ENCODE peak calls at places on chromosomes 11 and 22, in eight cellular contexts. X is NCI-H2227 treated with DMSO at 0.1 percent for 48 hours, N is neuronal stem cell, V is MCF 10A, S is T-cell, K is amygdala, B is stromal cell of bone marrow, Q is Right ventricle myocardium inferior. M is an unnamed sample.

GRCh38 chr11:130389315-130389935 is 39.0 kb downstream of the ADAMTS8 start:
- DNase-seq in V (no peak), Q (no peak), S (peak; percentile 35), B (no peak), K (no peak), N (no peak), X (no peak), M (no peak)

GRCh38 chr22:30695351-30695762 is 683 bp downstream of the OSBP2 start:
- DNase-seq in B (no peak), N (no peak), Q (no peak), V (no peak), K (no peak), X (no peak), S (no peak), M (no peak)

GRCh38 chr11:1747753-1748466 is 2.5 kb downstream of the IFITM10 start:
- DNase-seq in K (no peak), B (no peak), Q (peak; percentile 71), S (no peak), V (no peak), N (no peak), X (no peak), M (no peak)

GRCh38 chr11:118295199-118295598 is 9.3 kb upstream of the CD3E start:
- DNase-seq in V (no peak), S (no peak), K (no peak), B (no peak), N (no peak), X (no peak), Q (no peak), M (no peak)

GRCh38 chr11:65573391-65574146 is 1.2 kb downstream of the FAM89B start:
- DNase-seq in B (no peak), S (no peak), K (no peak), X (no peak), Q (peak; percentile 68), N (no peak), V (no peak), M (no peak)

GRCh38 chr11:44032304-44033085 is 15.3 kb upstream of the ACCSL start:
- DNase-seq in Q (peak; percentile 75), V (no peak), S (no peak), K (no peak), X (no peak), N (no peak), B (peak; percentile 80), M (no peak)

GRCh38 chr11:6260207-6260726 is 629 bp downstream of the CCKBR start:
- DNase-seq in Q (no peak), K (no peak), B (no peak), X (no peak), N (no peak), V (no peak), S (no peak), M (no peak)

GRCh38 chr11:109747839-109748238 is 325.8 kb downstream of the C11orf87 start:
- DNase-seq in Q (no peak), V (peak; percentile 45), S (no peak), K (no peak), B (no peak), N (no peak), X (no peak), M (no peak)

GRCh38 chr22:25563757-25564319 is 637 bp upstream of the GRK3 start:
- DNase-seq in N (no peak), S (no peak), B (no peak), X (no peak), Q (peak; percentile 73), K (no peak), V (peak; percentile 52), M (no peak)

GRCh38 chr22:19565921-19566598 is 41.9 kb upstream of the CLDN5 start:
- DNase-seq in X (no peak), V (peak; percentile 59), N (no peak), K (no peak), S (no peak), Q (no peak), B (no peak), M (no peak)

GRCh38 chr11:92457250-92457649 is 232.6 kb downstream of the FAT3 start:
- DNase-seq in X (no peak), N (no peak), V (peak; percentile 68), B (peak; percentile 55), K (no peak), S (no peak), Q (no peak), M (no peak)

GRCh38 chr11:17725174-17725573 is 5.8 kb downstream of the MYOD1 start:
- DNase-seq in X (no peak), N (no peak), S (no peak), B (no peak), V (no peak), K (no peak), Q (no peak), M (no peak)